ENCODE peak calls at places on chromosomes 16 and 17, in four cellular contexts. One of them, this sample, is unnamed.

GRCh38 chr17:39739020-39739884 is 1.5 kb downstream of the GRB7 start:
- DNase-seq in NCI-H2081: peak; percentile 87
- DNase-seq in GM04504: no peak
- DNase-seq in upper lobe of right lung: peak; percentile 86
- DNase-seq in this sample: no peak

GRCh38 chr17:66691644-66692500 is 143.0 kb upstream of the CACNG5 start:
- DNase-seq in NCI-H2081: peak; percentile 75
- DNase-seq in GM04504: no peak
- DNase-seq in upper lobe of right lung: no peak
- DNase-seq in this sample: no peak

GRCh38 chr17:7393613-7394451 is 493 bp downstream of the PLSCR3 start:
- DNase-seq in NCI-H2081: no peak
- DNase-seq in GM04504: no peak
- DNase-seq in upper lobe of right lung: no peak
- DNase-seq in this sample: no peak

GRCh38 chr17:16215002-16215272 is 397 bp downstream of the NCOR1 start:
- DNase-seq in NCI-H2081: peak; percentile 40
- DNase-seq in GM04504: no peak
- DNase-seq in upper lobe of right lung: peak; percentile 86
- DNase-seq in this sample: peak; percentile 70

GRCh38 chr17:7576432-7576937 is 3.0 kb upstream of the CD68 start:
- DNase-seq in NCI-H2081: no peak
- DNase-seq in GM04504: no peak
- DNase-seq in upper lobe of right lung: no peak
- DNase-seq in this sample: no peak

GRCh38 chr17:11935734-11936406 is 61.4 kb downstream of the ZNF18 start:
- DNase-seq in NCI-H2081: peak; percentile 1
- DNase-seq in GM04504: no peak
- DNase-seq in upper lobe of right lung: no peak
- DNase-seq in this sample: peak; percentile 58

GRCh38 chr16:27429981-27430441 is 28.0 kb downstream of the IL21R start:
- DNase-seq in NCI-H2081: no peak
- DNase-seq in GM04504: no peak
- DNase-seq in upper lobe of right lung: peak; percentile 51
- DNase-seq in this sample: no peak

GRCh38 chr17:32757963-32758362 is 119.0 kb downstream of the MYO1D start:
- DNase-seq in NCI-H2081: no peak
- DNase-seq in GM04504: no peak
- DNase-seq in upper lobe of right lung: no peak
- DNase-seq in this sample: no peak

GRCh38 chr17:61345081-61345480 is 54.6 kb upstream of the TBX2 start:
- DNase-seq in NCI-H2081: no peak
- DNase-seq in GM04504: no peak
- DNase-seq in upper lobe of right lung: no peak
- DNase-seq in this sample: no peak

GRCh38 chr16:90015586-90016338 is 3.5 kb downstream of the DBNDD1 start:
- DNase-seq in NCI-H2081: no peak
- DNase-seq in GM04504: no peak
- DNase-seq in upper lobe of right lung: no peak
- DNase-seq in this sample: no peak

GRCh38 chr17:77450742-77451270 is 310.0 kb downstream of the SEC14L1 start:
- DNase-seq in NCI-H2081: no peak
- DNase-seq in GM04504: no peak
- DNase-seq in upper lobe of right lung: no peak
- DNase-seq in this sample: no peak